ENCODE peak calls at places on chromosomes 13 and 19, in eight cellular contexts. One of them, this sample, is unnamed.
A peak's percentile ranks its signal among the peaks of the same experiment; 100 is the strongest.

GRCh38 chr19:15421726-15422260 is 3.0 kb upstream of the AKAP8L start:
- DNase-seq in mammary epithelial cell: no peak
- DNase-seq in adrenal gland: no peak
- DNase-seq in psoas muscle: peak; percentile 50
- DNase-seq in cardiac muscle cell: no peak
- DNase-seq in aorta: no peak
- DNase-seq in uterus: no peak
- DNase-seq in CD4-positive, CD25-positive, alpha-beta regulatory T cell: no peak
- DNase-seq in this sample: no peak

GRCh38 chr13:64855506-64855905 is 2374.6 kb downstream of the PCDH9 start:
- DNase-seq in mammary epithelial cell: no peak
- DNase-seq in adrenal gland: no peak
- DNase-seq in psoas muscle: no peak
- DNase-seq in cardiac muscle cell: peak; percentile 23
- DNase-seq in aorta: no peak
- DNase-seq in uterus: no peak
- DNase-seq in CD4-positive, CD25-positive, alpha-beta regulatory T cell: no peak
- DNase-seq in this sample: no peak

GRCh38 chr19:903266-903797 is 9.7 kb downstream of the R3HDM4 start:
- DNase-seq in mammary epithelial cell: no peak
- DNase-seq in adrenal gland: no peak
- DNase-seq in psoas muscle: no peak
- DNase-seq in cardiac muscle cell: no peak
- DNase-seq in aorta: no peak
- DNase-seq in uterus: no peak
- DNase-seq in CD4-positive, CD25-positive, alpha-beta regulatory T cell: no peak
- DNase-seq in this sample: no peak

GRCh38 chr19:35938282-35939224 is 2.4 kb downstream of the LRFN3 start:
- DNase-seq in mammary epithelial cell: no peak
- DNase-seq in adrenal gland: no peak
- DNase-seq in psoas muscle: no peak
- DNase-seq in cardiac muscle cell: no peak
- DNase-seq in aorta: peak; percentile 38
- DNase-seq in uterus: no peak
- DNase-seq in CD4-positive, CD25-positive, alpha-beta regulatory T cell: no peak
- DNase-seq in this sample: no peak

GRCh38 chr19:45528744-45529453 is 21.6 kb downstream of the VASP start:
- DNase-seq in mammary epithelial cell: no peak
- DNase-seq in adrenal gland: peak; percentile 80
- DNase-seq in psoas muscle: no peak
- DNase-seq in cardiac muscle cell: peak; percentile 60
- DNase-seq in aorta: no peak
- DNase-seq in uterus: no peak
- DNase-seq in CD4-positive, CD25-positive, alpha-beta regulatory T cell: peak; percentile 20
- DNase-seq in this sample: no peak

GRCh38 chr13:44061876-44062275 is 182.2 kb downstream of the LACC1 start:
- DNase-seq in mammary epithelial cell: no peak
- DNase-seq in adrenal gland: no peak
- DNase-seq in psoas muscle: no peak
- DNase-seq in cardiac muscle cell: no peak
- DNase-seq in aorta: no peak
- DNase-seq in uterus: no peak
- DNase-seq in CD4-positive, CD25-positive, alpha-beta regulatory T cell: no peak
- DNase-seq in this sample: no peak

GRCh38 chr19:459724-460511 is 915 bp downstream of the SHC2 start:
- DNase-seq in mammary epithelial cell: no peak
- DNase-seq in adrenal gland: peak; percentile 59
- DNase-seq in psoas muscle: peak; percentile 66
- DNase-seq in cardiac muscle cell: peak; percentile 79
- DNase-seq in aorta: peak; percentile 86
- DNase-seq in uterus: peak; percentile 58
- DNase-seq in CD4-positive, CD25-positive, alpha-beta regulatory T cell: no peak
- DNase-seq in this sample: no peak

GRCh38 chr19:30119180-30119920 is 177.3 kb downstream of the URI1 start:
- DNase-seq in mammary epithelial cell: no peak
- DNase-seq in adrenal gland: no peak
- DNase-seq in psoas muscle: no peak
- DNase-seq in cardiac muscle cell: no peak
- DNase-seq in aorta: peak; percentile 16
- DNase-seq in uterus: no peak
- DNase-seq in CD4-positive, CD25-positive, alpha-beta regulatory T cell: no peak
- DNase-seq in this sample: no peak

GRCh38 chr13:110216403-110217041 is 90.4 kb downstream of the COL4A1 start:
- DNase-seq in mammary epithelial cell: no peak
- DNase-seq in adrenal gland: peak; percentile 59
- DNase-seq in psoas muscle: peak; percentile 46
- DNase-seq in cardiac muscle cell: no peak
- DNase-seq in aorta: no peak
- DNase-seq in uterus: peak; percentile 48
- DNase-seq in CD4-positive, CD25-positive, alpha-beta regulatory T cell: no peak
- DNase-seq in this sample: no peak

GRCh38 chr13:88339271-88339741 is 668.1 kb downstream of the SLITRK5 start:
- DNase-seq in mammary epithelial cell: no peak
- DNase-seq in adrenal gland: no peak
- DNase-seq in psoas muscle: no peak
- DNase-seq in cardiac muscle cell: peak; percentile 9
- DNase-seq in aorta: no peak
- DNase-seq in uterus: no peak
- DNase-seq in CD4-positive, CD25-positive, alpha-beta regulatory T cell: no peak
- DNase-seq in this sample: no peak

GRCh38 chr13:82800391-82800790 is 1081.9 kb downstream of the SLITRK1 start:
- DNase-seq in mammary epithelial cell: no peak
- DNase-seq in adrenal gland: no peak
- DNase-seq in psoas muscle: no peak
- DNase-seq in cardiac muscle cell: no peak
- DNase-seq in aorta: no peak
- DNase-seq in uterus: no peak
- DNase-seq in CD4-positive, CD25-positive, alpha-beta regulatory T cell: no peak
- DNase-seq in this sample: no peak

GRCh38 chr19:1945899-1946298 is 4.9 kb downstream of the CSNK1G2 start:
- DNase-seq in mammary epithelial cell: no peak
- DNase-seq in adrenal gland: peak; percentile 51
- DNase-seq in psoas muscle: peak; percentile 49
- DNase-seq in cardiac muscle cell: peak; percentile 56
- DNase-seq in aorta: no peak
- DNase-seq in uterus: peak; percentile 50
- DNase-seq in CD4-positive, CD25-positive, alpha-beta regulatory T cell: peak; percentile 36
- DNase-seq in this sample: no peak

GRCh38 chr19:46573679-46574522 is 27.2 kb upstream of the CALM3 start:
- DNase-seq in mammary epithelial cell: no peak
- DNase-seq in adrenal gland: no peak
- DNase-seq in psoas muscle: no peak
- DNase-seq in cardiac muscle cell: no peak
- DNase-seq in aorta: no peak
- DNase-seq in uterus: no peak
- DNase-seq in CD4-positive, CD25-positive, alpha-beta regulatory T cell: no peak
- DNase-seq in this sample: no peak

GRCh38 chr19:53808710-53809125 is 15.4 kb downstream of the NLRP12 start:
- DNase-seq in mammary epithelial cell: peak; percentile 29
- DNase-seq in adrenal gland: no peak
- DNase-seq in psoas muscle: no peak
- DNase-seq in cardiac muscle cell: peak; percentile 55
- DNase-seq in aorta: no peak
- DNase-seq in uterus: no peak
- DNase-seq in CD4-positive, CD25-positive, alpha-beta regulatory T cell: no peak
- DNase-seq in this sample: no peak

GRCh38 chr19:2387367-2388288 is 27.6 kb downstream of the TMPRSS9 start:
- DNase-seq in mammary epithelial cell: no peak
- DNase-seq in adrenal gland: no peak
- DNase-seq in psoas muscle: no peak
- DNase-seq in cardiac muscle cell: no peak
- DNase-seq in aorta: no peak
- DNase-seq in uterus: no peak
- DNase-seq in CD4-positive, CD25-positive, alpha-beta regulatory T cell: no peak
- DNase-seq in this sample: no peak

GRCh38 chr19:37997911-37998344 is 90.9 kb downstream of the SIPA1L3 start:
- DNase-seq in mammary epithelial cell: peak; percentile 91
- DNase-seq in adrenal gland: peak; percentile 64
- DNase-seq in psoas muscle: peak; percentile 25
- DNase-seq in cardiac muscle cell: no peak
- DNase-seq in aorta: no peak
- DNase-seq in uterus: no peak
- DNase-seq in CD4-positive, CD25-positive, alpha-beta regulatory T cell: no peak
- DNase-seq in this sample: no peak

GRCh38 chr13:107205318-107206112 is 637.6 kb upstream of the ARGLU1 start:
- DNase-seq in mammary epithelial cell: peak; percentile 19
- DNase-seq in adrenal gland: peak; percentile 42
- DNase-seq in psoas muscle: peak; percentile 25
- DNase-seq in cardiac muscle cell: peak; percentile 79
- DNase-seq in aorta: peak; percentile 89
- DNase-seq in uterus: peak; percentile 40
- DNase-seq in CD4-positive, CD25-positive, alpha-beta regulatory T cell: peak; percentile 48
- DNase-seq in this sample: peak; percentile 27

GRCh38 chr19:49058592-49058991 is 1.0 kb upstream of the CGB7 start:
- DNase-seq in mammary epithelial cell: peak; percentile 20
- DNase-seq in adrenal gland: no peak
- DNase-seq in psoas muscle: peak; percentile 54
- DNase-seq in cardiac muscle cell: peak; percentile 32
- DNase-seq in aorta: no peak
- DNase-seq in uterus: no peak
- DNase-seq in CD4-positive, CD25-positive, alpha-beta regulatory T cell: no peak
- DNase-seq in this sample: no peak

GRCh38 chr19:41187884-41188279 is 5.1 kb upstream of the CYP2S1 start:
- DNase-seq in mammary epithelial cell: no peak
- DNase-seq in adrenal gland: no peak
- DNase-seq in psoas muscle: no peak
- DNase-seq in cardiac muscle cell: no peak
- DNase-seq in aorta: no peak
- DNase-seq in uterus: no peak
- DNase-seq in CD4-positive, CD25-positive, alpha-beta regulatory T cell: no peak
- DNase-seq in this sample: no peak
- H3K9me3 ChIP-seq in mammary epithelial cell: no peaks in the 10 kb centered on the region
- H3K9me3 ChIP-seq in adrenal gland: no peaks in the 10 kb centered on the region
- H3K9me3 ChIP-seq in psoas muscle: no peaks in the 10 kb centered on the region
- H3K9me3 ChIP-seq in cardiac muscle cell: no peaks in the 10 kb centered on the region
- H3K9me3 ChIP-seq in aorta: no peaks in the 10 kb centered on the region
- H3K9me3 ChIP-seq in uterus: no peaks in the 10 kb centered on the region
- H3K9me3 ChIP-seq in CD4-positive, CD25-positive, alpha-beta regulatory T cell: no peaks in the 10 kb centered on the region
- H3K9me3 ChIP-seq in this sample: no peaks in the 10 kb centered on the region

GRCh38 chr13:19179916-19180315 is 1.7 kb downstream of the TUBA3C start:
- DNase-seq in mammary epithelial cell: no peak
- DNase-seq in adrenal gland: no peak
- DNase-seq in psoas muscle: no peak
- DNase-seq in cardiac muscle cell: no peak
- DNase-seq in aorta: peak; percentile 28
- DNase-seq in uterus: no peak
- DNase-seq in CD4-positive, CD25-positive, alpha-beta regulatory T cell: no peak
- DNase-seq in this sample: no peak

GRCh38 chr13:19181621-19182485 is at the start of gene TUBA3C:
- DNase-seq in mammary epithelial cell: no peak
- DNase-seq in adrenal gland: no peak
- DNase-seq in psoas muscle: no peak
- DNase-seq in cardiac muscle cell: no peak
- DNase-seq in aorta: peak; percentile 69
- DNase-seq in uterus: no peak
- DNase-seq in CD4-positive, CD25-positive, alpha-beta regulatory T cell: no peak
- DNase-seq in this sample: no peak

GRCh38 chr13:19181021-19181620 is 503 bp downstream of the TUBA3C start:
- DNase-seq in mammary epithelial cell: no peak
- DNase-seq in adrenal gland: no peak
- DNase-seq in psoas muscle: no peak
- DNase-seq in cardiac muscle cell: no peak
- DNase-seq in aorta: peak; percentile 20
- DNase-seq in uterus: no peak
- DNase-seq in CD4-positive, CD25-positive, alpha-beta regulatory T cell: no peak
- DNase-seq in this sample: no peak

GRCh38 chr13:19182536-19182935 is 912 bp upstream of the TUBA3C start:
- DNase-seq in mammary epithelial cell: no peak
- DNase-seq in adrenal gland: no peak
- DNase-seq in psoas muscle: no peak
- DNase-seq in cardiac muscle cell: no peak
- DNase-seq in aorta: peak; percentile 22
- DNase-seq in uterus: no peak
- DNase-seq in CD4-positive, CD25-positive, alpha-beta regulatory T cell: no peak
- DNase-seq in this sample: no peak

DNA sequence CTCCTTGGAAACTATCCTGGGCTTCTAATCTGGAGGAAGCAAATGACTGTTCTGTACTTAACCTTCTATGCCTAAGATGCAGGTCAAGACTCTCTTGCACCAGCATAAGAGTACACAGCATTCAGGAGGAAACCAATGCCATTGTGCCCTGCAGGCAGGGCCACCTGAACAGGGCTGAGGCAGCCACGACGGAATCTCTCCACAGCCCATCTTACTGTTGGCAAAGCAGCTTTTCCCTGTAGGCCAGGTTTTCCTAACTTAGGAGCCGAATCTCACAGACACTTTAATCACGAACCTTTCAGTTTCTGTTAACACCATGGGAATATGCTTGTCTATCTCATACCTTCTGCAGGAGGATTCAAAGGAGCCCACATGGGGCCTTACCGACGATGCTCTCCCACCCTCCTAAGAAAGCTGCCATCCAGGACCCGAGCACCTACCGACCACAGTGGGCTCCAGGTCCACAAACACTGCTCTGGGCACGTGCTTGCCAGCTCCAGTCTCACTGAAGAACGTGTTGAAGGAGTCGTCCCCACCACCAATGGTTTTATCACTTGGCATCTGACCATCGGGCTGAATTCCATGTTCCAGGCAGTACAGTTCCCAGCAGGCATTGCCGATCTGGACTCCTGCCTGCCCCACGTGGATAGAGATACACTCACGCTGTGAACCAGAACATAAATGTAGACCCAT is 2.6 kb downstream of the TUBA3C start:
- DNase-seq in mammary epithelial cell: no peak
- DNase-seq in adrenal gland: no peak
- DNase-seq in psoas muscle: no peak
- DNase-seq in cardiac muscle cell: no peak
- DNase-seq in aorta: peak; percentile 16
- DNase-seq in uterus: no peak
- DNase-seq in CD4-positive, CD25-positive, alpha-beta regulatory T cell: no peak
- DNase-seq in this sample: no peak
- H3K9me3 ChIP-seq in mammary epithelial cell: peaks cover 45% of the 10 kb centered on the region
- H3K9me3 ChIP-seq in adrenal gland: no peaks in the 10 kb centered on the region
- H3K9me3 ChIP-seq in psoas muscle: no peaks in the 10 kb centered on the region
- H3K9me3 ChIP-seq in cardiac muscle cell: no peaks in the 10 kb centered on the region
- H3K9me3 ChIP-seq in aorta: peaks cover 4% of the 10 kb centered on the region
- H3K9me3 ChIP-seq in uterus: no peaks in the 10 kb centered on the region
- H3K9me3 ChIP-seq in CD4-positive, CD25-positive, alpha-beta regulatory T cell: no peaks in the 10 kb centered on the region
- H3K9me3 ChIP-seq in this sample: no peaks in the 10 kb centered on the region

DNA sequence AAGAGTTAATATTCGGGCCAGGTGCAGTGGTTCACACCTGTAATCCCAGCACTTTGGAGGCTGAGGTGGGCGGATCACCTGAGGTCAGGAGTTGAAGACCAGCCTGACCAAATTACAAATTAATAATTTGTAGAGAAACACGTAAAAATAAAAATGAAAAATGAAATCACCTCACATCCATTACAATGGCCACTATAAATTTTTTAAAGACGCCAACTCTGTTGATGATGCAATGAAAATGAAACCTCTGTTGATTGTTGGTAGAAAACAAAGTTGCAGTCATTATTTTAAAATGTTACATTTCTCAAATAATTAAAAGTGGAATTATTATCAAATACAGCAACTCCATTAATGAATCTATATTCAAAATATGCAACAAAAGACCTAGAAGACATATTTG is 26.8 kb downstream of the ZNF100 start:
- DNase-seq in mammary epithelial cell: no peak
- DNase-seq in adrenal gland: no peak
- DNase-seq in psoas muscle: no peak
- DNase-seq in cardiac muscle cell: no peak
- DNase-seq in aorta: no peak
- DNase-seq in uterus: no peak
- DNase-seq in CD4-positive, CD25-positive, alpha-beta regulatory T cell: no peak
- DNase-seq in this sample: no peak
- H3K9me3 ChIP-seq in mammary epithelial cell: peaks cover 7% of the 10 kb centered on the region
- H3K9me3 ChIP-seq in adrenal gland: no peaks in the 10 kb centered on the region
- H3K9me3 ChIP-seq in psoas muscle: peaks cover 9% of the 10 kb centered on the region
- H3K9me3 ChIP-seq in cardiac muscle cell: no peaks in the 10 kb centered on the region
- H3K9me3 ChIP-seq in aorta: peaks cover 2% of the 10 kb centered on the region
- H3K9me3 ChIP-seq in uterus: no peaks in the 10 kb centered on the region
- H3K9me3 ChIP-seq in CD4-positive, CD25-positive, alpha-beta regulatory T cell: peaks cover 39% of the 10 kb centered on the region
- H3K9me3 ChIP-seq in this sample: peaks cover 8% of the 10 kb centered on the region

GRCh38 chr13:53522034-53522433 is 493.4 kb downstream of the OLFM4 start:
- DNase-seq in mammary epithelial cell: no peak
- DNase-seq in adrenal gland: no peak
- DNase-seq in psoas muscle: no peak
- DNase-seq in cardiac muscle cell: no peak
- DNase-seq in aorta: no peak
- DNase-seq in uterus: no peak
- DNase-seq in CD4-positive, CD25-positive, alpha-beta regulatory T cell: no peak
- DNase-seq in this sample: no peak
- H3K9me3 ChIP-seq in mammary epithelial cell: peaks cover 16% of the 10 kb centered on the region
- H3K9me3 ChIP-seq in adrenal gland: no peaks in the 10 kb centered on the region
- H3K9me3 ChIP-seq in psoas muscle: no peaks in the 10 kb centered on the region
- H3K9me3 ChIP-seq in cardiac muscle cell: no peaks in the 10 kb centered on the region
- H3K9me3 ChIP-seq in aorta: no peaks in the 10 kb centered on the region
- H3K9me3 ChIP-seq in uterus: no peaks in the 10 kb centered on the region
- H3K9me3 ChIP-seq in CD4-positive, CD25-positive, alpha-beta regulatory T cell: no peaks in the 10 kb centered on the region
- H3K9me3 ChIP-seq in this sample: no peaks in the 10 kb centered on the region

This sample was measured in T-helper 17 cell.